ENCODE peak calls at places on chromosomes 11 and 22, in five cellular contexts. G, V, S, Y and F are unnamed samples.

GRCh38 chr11:91947215-91947614 is 277.4 kb upstream of the FAT3 start:
- DNase-seq in G (no peak), V (peak), S (peak), Y (no peak), F (no peak)

GRCh38 chr11:18836415-18836814 is 44.8 kb upstream of the PTPN5 start:
- DNase-seq in G (no peak), V (no peak), S (no peak), Y (no peak), F (no peak)

GRCh38 chr11:126879516-126879915 is 121.1 kb downstream of the KIRREL3 start:
- DNase-seq in G (no peak), V (peak), S (no peak), Y (no peak), F (no peak)

GRCh38 chr22:30763815-30764686 is 69.4 kb downstream of the OSBP2 start:
- DNase-seq in G (peak), V (peak), S (no peak), Y (peak), F (no peak)

GRCh38 chr11:133964946-133965632 is 8.3 kb upstream of the IGSF9B start:
- DNase-seq in G (no peak), V (no peak), S (peak), Y (no peak), F (no peak)

GRCh38 chr11:6629892-6630631 is 10.8 kb upstream of the TPP1 start:
- DNase-seq in G (no peak), V (no peak), S (no peak), Y (no peak), F (no peak)

GRCh38 chr22:49004484-49005399 is 822.9 kb downstream of the BRD1 start:
- DNase-seq in G (no peak), V (no peak), S (peak), Y (no peak), F (no peak)

GRCh38 chr11:14677146-14677545 is 33.5 kb downstream of the PDE3B start:
- DNase-seq in G (no peak), V (no peak), S (no peak), Y (no peak), F (no peak)

GRCh38 chr11:101825551-101825950 is 89.3 kb upstream of the CEP126 start:
- DNase-seq in G (no peak), V (no peak), S (no peak), Y (no peak), F (no peak)

GRCh38 chr22:22342697-22343602 is 98.4 kb downstream of the VPREB1 start:
- DNase-seq in G (no peak), V (no peak), S (no peak), Y (peak), F (no peak)

GRCh38 chr11:11724994-11725393 is 103.2 kb upstream of the GALNT18 start:
- DNase-seq in G (no peak), V (no peak), S (no peak), Y (no peak), F (no peak)

GRCh38 chr22:49533886-49534285 is 293.8 kb downstream of the BRD1 start:
- DNase-seq in G (no peak), V (no peak), S (peak), Y (no peak), F (no peak)

GRCh38 chr11:10309163-10310093 is 4.6 kb downstream of the ADM start:
- DNase-seq in G (no peak), V (peak), S (peak), Y (peak), F (peak)

GRCh38 chr11:61273151-61274078 is 21.7 kb downstream of the VWCE start:
- DNase-seq in G (no peak), V (no peak), S (no peak), Y (peak), F (no peak)

GRCh38 chr11:57751676-57752253 is at the start of gene BTBD18:
- DNase-seq in G (no peak), V (peak), S (no peak), Y (no peak), F (no peak)

GRCh38 chr11:8218840-8219239 is 44.8 kb downstream of the LMO1 start:
- DNase-seq in G (no peak), V (no peak), S (no peak), Y (no peak), F (no peak)

GRCh38 chr11:1928891-1929541 is 9.5 kb downstream of the TNNT3 start:
- DNase-seq in G (no peak), V (no peak), S (no peak), Y (no peak), F (no peak)

GRCh38 chr11:59754859-59755700 is at the start of gene STX3:
- DNase-seq in G (peak), V (peak), S (peak), Y (peak), F (peak)

GRCh38 chr11:134658481-134659080 is 246.5 kb upstream of the B3GAT1 start:
- DNase-seq in G (no peak), V (no peak), S (peak), Y (no peak), F (peak)

GRCh38 chr11:33319965-33320813 is 63.0 kb downstream of the HIPK3 start:
- DNase-seq in G (no peak), V (no peak), S (no peak), Y (no peak), F (no peak)

GRCh38 chr11:132627981-132628380 is 904.3 kb downstream of the OPCML start:
- DNase-seq in G (no peak), V (no peak), S (no peak), Y (no peak), F (no peak)
- H3K27ac ChIP-seq in G (no peak), V (no peak), S (no peak), Y (no peak), F (no peak)

GRCh38 chr11:64767344-64768299 is 7.8 kb upstream of the PYGM start:
- DNase-seq in G (no peak), V (peak), S (peak), Y (no peak), F (peak)
- H3K27ac ChIP-seq in G (no peak), V (no peak), S (peak), Y (no peak), F (peak)

DNA sequence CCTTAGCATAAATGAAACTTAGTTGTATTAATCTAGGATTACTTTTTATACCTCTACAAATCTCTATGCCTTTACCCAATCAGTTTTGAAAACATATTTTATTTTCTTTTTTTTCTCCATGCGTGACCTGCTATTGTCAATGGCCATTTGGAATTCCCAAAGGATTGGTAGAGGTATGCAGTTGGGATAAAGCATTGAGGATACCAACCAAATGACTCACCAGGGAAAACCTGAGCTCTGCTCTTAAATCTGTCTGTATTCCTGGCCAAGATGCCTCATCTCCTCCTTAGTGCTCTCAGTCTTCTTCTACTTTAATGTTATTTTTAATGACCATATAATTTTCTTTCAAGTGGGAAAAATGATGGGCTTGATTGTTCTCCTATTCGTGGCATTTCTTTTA is 61.9 kb downstream of the EHF start:
- DNase-seq in G (no peak), V (peak), S (no peak), Y (no peak), F (no peak)
- H3K27ac ChIP-seq in G (no peak), V (no peak), S (no peak), Y (no peak), F (no peak)

DNA sequence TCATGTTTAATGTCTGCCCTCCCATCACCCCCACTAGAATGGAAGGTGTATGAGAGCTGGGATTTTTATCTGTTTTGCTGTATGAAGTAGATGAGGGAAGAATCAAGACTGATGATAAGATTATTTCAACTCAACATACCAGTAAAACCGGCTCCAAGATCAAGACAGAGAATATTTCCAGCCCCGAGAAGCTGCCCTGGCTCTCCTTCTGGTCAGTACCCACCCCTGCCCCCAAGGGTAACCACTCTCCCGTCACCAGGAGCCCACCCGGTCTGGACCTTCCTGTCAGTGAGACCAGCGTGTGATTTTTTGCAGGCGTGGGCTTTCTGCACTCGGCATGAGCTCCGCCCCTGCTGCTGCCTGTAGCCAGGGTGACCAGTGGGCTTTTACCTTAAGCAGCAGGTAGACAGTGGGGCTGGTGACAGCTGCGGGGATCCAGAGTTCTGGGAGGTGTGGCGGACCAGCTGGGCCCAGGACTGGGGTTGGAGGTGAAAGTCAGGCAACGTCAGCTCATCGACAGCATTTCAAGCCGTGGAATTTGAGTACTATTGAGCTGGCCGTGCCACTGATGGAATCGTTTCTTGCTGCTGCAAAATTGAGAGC is 25.6 kb downstream of the RPL3 start:
- DNase-seq in G (no peak), V (no peak), S (no peak), Y (no peak), F (no peak)
- H3K27ac ChIP-seq in G (no peak), V (no peak), S (no peak), Y (peak), F (no peak)

GRCh38 chr22:35961480-35961902 is 67.1 kb downstream of the RBFOX2 start:
- DNase-seq in G (no peak), V (peak), S (no peak), Y (no peak), F (peak)
- H3K27ac ChIP-seq in G (no peak), V (peak), S (peak), Y (no peak), F (peak)

DNA sequence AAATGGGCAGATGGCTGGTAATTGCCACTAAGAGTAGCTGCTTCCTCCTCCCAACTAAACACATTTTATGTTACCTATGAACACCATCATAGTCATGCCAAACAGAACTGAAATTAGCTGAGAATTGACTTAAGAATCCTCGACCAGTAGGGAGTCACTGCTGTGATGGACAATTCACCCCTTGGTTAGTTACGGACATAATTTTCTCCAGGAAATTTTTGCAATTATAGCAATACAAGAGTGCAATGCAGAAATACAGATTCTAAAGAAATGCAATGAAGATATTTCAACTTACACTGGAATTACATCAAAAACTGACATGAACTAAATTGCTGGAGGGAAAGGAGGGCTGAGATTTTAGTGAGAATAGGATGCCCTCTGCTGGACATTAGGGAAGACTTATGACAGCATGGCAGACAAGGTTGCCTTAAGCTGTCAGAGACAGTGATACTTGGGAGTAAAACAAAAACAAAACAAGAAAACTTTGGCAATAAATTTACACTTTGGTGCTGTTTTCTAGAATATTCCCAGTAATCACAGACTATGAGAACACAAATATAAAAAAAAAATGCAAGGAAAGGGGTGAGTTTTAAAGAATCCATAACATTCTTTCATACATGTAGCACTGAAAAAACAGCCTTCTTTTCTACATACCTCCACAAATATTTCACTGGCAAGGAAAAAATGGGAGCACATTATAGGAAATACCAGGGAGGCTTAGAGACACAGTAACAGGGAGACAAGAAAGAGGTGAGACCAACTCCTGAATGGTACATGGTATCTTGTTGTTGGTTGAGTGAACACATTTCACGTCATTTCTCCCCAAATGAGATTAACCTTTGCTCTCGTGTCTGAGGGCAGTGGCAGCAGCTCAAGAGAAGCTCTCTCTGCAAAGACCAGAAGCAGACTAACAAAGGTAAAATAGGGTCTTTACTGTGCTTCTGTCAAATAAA is 11.2 kb upstream of the PPP2R1B start:
- DNase-seq in G (no peak), V (peak), S (no peak), Y (peak), F (no peak)
- H3K27ac ChIP-seq in G (no peak), V (no peak), S (no peak), Y (peak), F (no peak)

GRCh38 chr22:27970596-27971220 is 51.7 kb upstream of the PITPNB start:
- DNase-seq in G (no peak), V (peak), S (no peak), Y (no peak), F (no peak)
- H3K27ac ChIP-seq in G (no peak), V (no peak), S (no peak), Y (no peak), F (no peak)

GRCh38 chr11:84947070-84947469 is 680.1 kb downstream of the DLG2 start:
- DNase-seq in G (no peak), V (no peak), S (no peak), Y (no peak), F (no peak)

DNA sequence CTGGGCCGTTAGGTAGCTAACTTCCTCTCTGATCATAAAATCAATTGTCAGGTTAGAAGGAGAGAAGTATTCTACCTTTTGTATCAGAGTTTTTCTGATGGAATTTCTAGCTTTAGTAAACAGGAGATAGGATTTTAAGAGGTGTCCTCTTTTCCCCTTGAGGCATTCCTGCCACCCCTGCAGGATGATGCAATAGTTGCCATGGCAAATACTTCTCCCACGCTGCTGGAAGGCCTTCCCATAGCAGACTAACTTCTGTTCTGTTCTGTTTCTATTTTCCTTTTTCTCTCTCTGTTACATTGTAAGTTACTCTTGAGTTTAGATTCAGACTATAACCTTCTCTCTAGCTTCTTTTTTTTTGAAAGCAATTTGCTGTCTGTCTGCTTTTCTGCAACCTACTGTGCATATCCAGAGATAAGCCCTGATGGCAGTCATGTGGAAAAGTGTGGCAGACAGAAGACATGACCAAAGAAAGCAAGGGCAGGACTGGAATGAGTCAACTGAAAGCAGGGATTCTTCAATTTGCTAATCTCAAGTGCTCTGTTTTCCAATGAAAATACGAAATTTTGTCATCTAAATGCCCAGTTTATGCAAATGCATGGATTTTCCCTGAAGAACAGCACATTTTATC is 679.1 kb downstream of the DLG2 start:
- DNase-seq in G (no peak), V (peak), S (no peak), Y (no peak), F (no peak)
- H3K27ac ChIP-seq in G (no peak), V (no peak), S (no peak), Y (no peak), F (peak)